ENCODE peak calls at places on chromosomes 13 and 19, in eight cellular contexts. A, H, T, S, O, G, K and L are unnamed samples. For H3K27me3 and H3K9me3, the result is how much of the 10 kb centered on the place peaks cover.

GRCh38 chr13:62551588-62551987 is 1135.9 kb upstream of the PCDH20 start:
- DNase-seq in A (no peak), H (no peak), T (no peak), S (no peak), O (no peak), G (no peak), K (no peak), L (no peak)

GRCh38 chr13:102097708-102098107 is 304.1 kb downstream of the FGF14 start:
- DNase-seq in A (no peak), H (no peak), T (peak), S (no peak), O (no peak), G (no peak), K (no peak), L (no peak)

GRCh38 chr19:32817252-32817912 is 52.2 kb downstream of the SLC7A9 start:
- DNase-seq in A (no peak), H (no peak), T (no peak), S (no peak), O (no peak), G (no peak), K (no peak), L (no peak)

GRCh38 chr19:51726049-51726448 is 2.3 kb upstream of the HAS1 start:
- DNase-seq in A (peak), H (peak), T (peak), S (no peak), O (no peak), G (no peak), K (no peak), L (peak)

GRCh38 chr13:27203854-27204253 is 32.2 kb upstream of the USP12 start:
- DNase-seq in A (no peak), H (no peak), T (no peak), S (no peak), O (no peak), G (peak), K (no peak), L (no peak)

GRCh38 chr19:46731584-46731983 is 14.3 kb upstream of the FKRP start:
- DNase-seq in A (peak), H (peak), T (peak), S (no peak), O (no peak), G (no peak), K (no peak), L (no peak)

GRCh38 chr13:21541271-21541670 is 62.7 kb downstream of the MICU2 start:
- DNase-seq in A (no peak), H (no peak), T (no peak), S (no peak), O (no peak), G (no peak), K (no peak), L (no peak)

GRCh38 chr13:93559718-93560117 is 333.1 kb downstream of the GPC6 start:
- DNase-seq in A (no peak), H (no peak), T (no peak), S (no peak), O (no peak), G (no peak), K (no peak), L (peak)

GRCh38 chr13:24865158-24865557 is 101.2 kb downstream of the RNF17 start:
- DNase-seq in A (no peak), H (no peak), T (no peak), S (no peak), O (no peak), G (no peak), K (no peak), L (no peak)

GRCh38 chr13:114143806-114144605 is 11.6 kb upstream of the RASA3 start:
- DNase-seq in A (peak), H (no peak), T (no peak), S (no peak), O (no peak), G (peak), K (no peak), L (no peak)

GRCh38 chr13:32254416-32254815 is 60.7 kb downstream of the ZAR1L start:
- DNase-seq in A (no peak), H (no peak), T (no peak), S (no peak), O (no peak), G (no peak), K (no peak), L (no peak)

GRCh38 chr19:2453431-2454025 is 3.2 kb downstream of the LMNB2 start:
- DNase-seq in A (no peak), H (peak), T (peak), S (no peak), O (no peak), G (no peak), K (no peak), L (no peak)

GRCh38 chr19:457636-458035 is 3.2 kb downstream of the SHC2 start:
- DNase-seq in A (peak), H (no peak), T (peak), S (no peak), O (no peak), G (no peak), K (no peak), L (no peak)

GRCh38 chr19:38894968-38895367 is 4.5 kb downstream of the SIRT2 start:
- DNase-seq in A (no peak), H (no peak), T (no peak), S (no peak), O (no peak), G (no peak), K (no peak), L (no peak)

GRCh38 chr13:50410921-50411712 is 395.9 kb downstream of the KCNRG start:
- DNase-seq in A (no peak), H (peak), T (peak), S (peak), O (peak), G (no peak), K (peak), L (peak)

GRCh38 chr13:40477623-40478608 is 188.5 kb downstream of the FOXO1 start:
- DNase-seq in A (peak), H (no peak), T (peak), S (peak), O (no peak), G (no peak), K (no peak), L (no peak)

GRCh38 chr13:24511019-24511823 is 1.4 kb downstream of the PARP4 start:
- DNase-seq in A (no peak), H (no peak), T (no peak), S (no peak), O (no peak), G (peak), K (peak), L (peak)

GRCh38 chr19:45076029-45076850 is at the start of gene ZNF296:
- DNase-seq in A (peak), H (peak), T (peak), S (no peak), O (no peak), G (peak), K (peak), L (peak)

GRCh38 chr19:1104452-1105216 is 840 bp downstream of the GPX4 start:
- DNase-seq in A (peak), H (peak), T (peak), S (peak), O (no peak), G (peak), K (peak), L (peak)

GRCh38 chr13:110874508-110874960 is 40.3 kb downstream of the ANKRD10 start:
- DNase-seq in A (peak), H (peak), T (peak), S (peak), O (peak), G (peak), K (peak), L (peak)

GRCh38 chr13:97621631-97622030 is 187.7 kb downstream of the RAP2A start:
- DNase-seq in A (no peak), H (no peak), T (no peak), S (no peak), O (no peak), G (no peak), K (no peak), L (no peak)

GRCh38 chr13:33721719-33722118 is 96.2 kb upstream of the RFC3 start:
- DNase-seq in A (no peak), H (no peak), T (no peak), S (no peak), O (no peak), G (no peak), K (no peak), L (no peak)

GRCh38 chr13:76837811-76838210 is 48.4 kb downstream of the KCTD12 start:
- DNase-seq in A (no peak), H (no peak), T (no peak), S (no peak), O (no peak), G (no peak), K (no peak), L (no peak)

GRCh38 chr19:13017306-13018036 is 22.2 kb downstream of the NFIX start:
- DNase-seq in A (no peak), H (no peak), T (peak), S (no peak), O (no peak), G (no peak), K (no peak), L (peak)

GRCh38 chr19:524062-524674 is 7.4 kb upstream of the CDC34 start:
- DNase-seq in A (peak), H (no peak), T (peak), S (no peak), O (no peak), G (no peak), K (no peak), L (peak)

GRCh38 chr19:37963190-37963947 is 56.4 kb downstream of the SIPA1L3 start:
- DNase-seq in A (no peak), H (no peak), T (no peak), S (no peak), O (no peak), G (no peak), K (no peak), L (peak)

GRCh38 chr19:35513231-35513974 is at the start of gene DMKN:
- DNase-seq in A (no peak), H (no peak), T (no peak), S (no peak), O (no peak), G (no peak), K (no peak), L (no peak)

GRCh38 chr13:98976941-98977340 is 923 bp downstream of the DOCK9 start:
- DNase-seq in A (no peak), H (no peak), T (no peak), S (no peak), O (no peak), G (no peak), K (no peak), L (no peak)

GRCh38 chr19:48330012-48330681 is 4.8 kb downstream of the EMP3 start:
- DNase-seq in A (peak), H (peak), T (peak), S (peak), O (no peak), G (peak), K (peak), L (no peak)

GRCh38 chr19:35805518-35806102 is 7.0 kb downstream of the PRODH2 start:
- DNase-seq in A (no peak), H (no peak), T (no peak), S (no peak), O (no peak), G (no peak), K (no peak), L (no peak)

GRCh38 chr13:44667950-44668349 is 91.8 kb upstream of the TSC22D1 start:
- DNase-seq in A (no peak), H (no peak), T (no peak), S (no peak), O (no peak), G (no peak), K (no peak), L (no peak)

GRCh38 chr13:46295531-46296464 is 84.1 kb downstream of the LRRC63 start:
- DNase-seq in A (no peak), H (peak), T (no peak), S (no peak), O (no peak), G (peak), K (peak), L (peak)

GRCh38 chr19:1321539-1321938 is 35.9 kb downstream of the EFNA2 start:
- DNase-seq in A (no peak), H (no peak), T (no peak), S (no peak), O (no peak), G (no peak), K (no peak), L (no peak)

GRCh38 chr13:111940892-111941291 is 126.1 kb upstream of the SOX1 start:
- DNase-seq in A (no peak), H (no peak), T (no peak), S (no peak), O (no peak), G (no peak), K (no peak), L (no peak)
- H3K27me3 ChIP-seq in A (under half), H (under half), T (under half), S (under half), O (under half), G (under half), K (under half), L (under half)

GRCh38 chr19:15631817-15632216 is 8.9 kb upstream of the CYP4F3 start:
- DNase-seq in A (no peak), H (no peak), T (no peak), S (no peak), O (no peak), G (no peak), K (no peak), L (no peak)

GRCh38 chr19:15635016-15635805 is 5.5 kb upstream of the CYP4F3 start:
- DNase-seq in A (no peak), H (no peak), T (no peak), S (no peak), O (no peak), G (no peak), K (no peak), L (no peak)

GRCh38 chr19:15634105-15634504 is 6.6 kb upstream of the CYP4F3 start:
- DNase-seq in A (no peak), H (no peak), T (no peak), S (no peak), O (no peak), G (no peak), K (no peak), L (no peak)

GRCh38 chr19:15633122-15633521 is 7.6 kb upstream of the CYP4F3 start:
- DNase-seq in A (no peak), H (no peak), T (no peak), S (no peak), O (no peak), G (no peak), K (no peak), L (no peak)

DNA sequence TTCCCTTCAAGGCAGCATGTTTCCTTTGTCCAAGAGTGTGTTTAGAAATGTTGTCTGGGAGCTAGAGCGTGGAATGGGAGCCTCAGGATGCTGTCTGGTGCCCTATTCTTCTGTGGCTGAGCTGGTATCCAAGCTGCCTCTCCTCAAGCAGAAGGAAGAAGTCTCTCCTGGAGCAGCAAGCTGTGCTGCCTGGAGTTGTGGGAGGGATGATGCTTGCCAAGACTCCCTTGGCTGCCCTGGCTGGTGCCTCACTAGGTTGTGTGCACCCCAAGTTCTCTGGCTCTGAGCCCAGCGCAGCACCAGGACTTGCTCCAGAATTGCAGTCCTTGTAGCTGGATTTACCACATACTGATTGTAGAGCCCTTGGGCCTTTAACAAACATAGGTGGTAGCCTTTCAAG is 4.7 kb upstream of the CYP4F3 start:
- DNase-seq in A (no peak), H (no peak), T (no peak), S (no peak), O (no peak), G (no peak), K (no peak), L (no peak)
- H3K9me3 ChIP-seq in A (under half), H (under half), T (under half), S (under half), O (under half), G (under half), K (under half), L (under half)

GRCh38 chr13:94636942-94637578 is 35.4 kb downstream of the GPR180 start:
- DNase-seq in A (no peak), H (no peak), T (no peak), S (no peak), O (no peak), G (no peak), K (no peak), L (no peak)

GRCh38 chr13:94641432-94641941 is 39.8 kb downstream of the GPR180 start:
- DNase-seq in A (no peak), H (no peak), T (no peak), S (no peak), O (no peak), G (no peak), K (no peak), L (no peak)

GRCh38 chr13:94640676-94641075 is 39.0 kb downstream of the GPR180 start:
- DNase-seq in A (no peak), H (no peak), T (no peak), S (no peak), O (no peak), G (no peak), K (no peak), L (no peak)
- H3K4me3 ChIP-seq in A (no peak), H (no peak), T (no peak), S (no peak), O (no peak), G (no peak), K (no peak), L (no peak)

GRCh38 chr19:30046522-30046921 is 104.5 kb downstream of the URI1 start:
- DNase-seq in A (no peak), H (no peak), T (no peak), S (no peak), O (no peak), G (peak), K (no peak), L (no peak)
- H3K27me3 ChIP-seq in A (under half), H (under half), T (under half), S (under half), O (under half), G (under half), K (under half), L (under half)

DNA sequence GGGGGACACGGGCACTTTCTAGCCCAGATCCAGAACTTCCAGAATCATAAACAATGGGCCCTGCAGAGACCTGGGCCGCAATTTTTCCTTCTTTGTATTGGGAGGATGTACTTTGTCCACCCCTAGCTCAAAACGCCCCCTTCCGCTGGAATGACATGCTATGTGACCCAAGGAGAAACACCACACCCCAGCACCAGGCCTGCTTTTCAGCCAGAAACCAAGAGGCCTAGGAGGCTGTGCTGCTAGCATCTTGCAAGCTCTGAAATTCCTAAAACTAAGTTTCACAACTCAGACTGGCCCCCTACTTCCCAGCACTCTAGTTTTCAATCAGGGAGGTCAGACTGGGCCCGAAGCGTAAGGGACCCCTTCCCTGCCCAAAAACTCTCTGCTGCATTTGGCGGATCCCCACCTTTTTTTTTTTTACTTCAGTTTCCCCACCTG is 538 bp downstream of the LSM4 start:
- DNase-seq in A (no peak), H (no peak), T (peak), S (no peak), O (no peak), G (peak), K (peak), L (peak)
- H3K9me3 ChIP-seq in A (under half), H (under half), T (under half), S (under half), O (under half), G (under half), K (under half), L (under half)

GRCh38 chr13:103731959-103732358 is 665.7 kb upstream of the SLC10A2 start:
- DNase-seq in A (no peak), H (no peak), T (no peak), S (no peak), O (no peak), G (no peak), K (no peak), L (no peak)

GRCh38 chr13:103730407-103730806 is 664.2 kb upstream of the SLC10A2 start:
- DNase-seq in A (no peak), H (peak), T (peak), S (no peak), O (no peak), G (no peak), K (no peak), L (no peak)

GRCh38 chr13:103726808-103727207 is 660.6 kb upstream of the SLC10A2 start:
- DNase-seq in A (no peak), H (no peak), T (no peak), S (no peak), O (no peak), G (no peak), K (no peak), L (no peak)
- H3K4me3 ChIP-seq in A (no peak), H (no peak), T (no peak), S (no peak), O (no peak), G (no peak), K (no peak), L (no peak)

DNA sequence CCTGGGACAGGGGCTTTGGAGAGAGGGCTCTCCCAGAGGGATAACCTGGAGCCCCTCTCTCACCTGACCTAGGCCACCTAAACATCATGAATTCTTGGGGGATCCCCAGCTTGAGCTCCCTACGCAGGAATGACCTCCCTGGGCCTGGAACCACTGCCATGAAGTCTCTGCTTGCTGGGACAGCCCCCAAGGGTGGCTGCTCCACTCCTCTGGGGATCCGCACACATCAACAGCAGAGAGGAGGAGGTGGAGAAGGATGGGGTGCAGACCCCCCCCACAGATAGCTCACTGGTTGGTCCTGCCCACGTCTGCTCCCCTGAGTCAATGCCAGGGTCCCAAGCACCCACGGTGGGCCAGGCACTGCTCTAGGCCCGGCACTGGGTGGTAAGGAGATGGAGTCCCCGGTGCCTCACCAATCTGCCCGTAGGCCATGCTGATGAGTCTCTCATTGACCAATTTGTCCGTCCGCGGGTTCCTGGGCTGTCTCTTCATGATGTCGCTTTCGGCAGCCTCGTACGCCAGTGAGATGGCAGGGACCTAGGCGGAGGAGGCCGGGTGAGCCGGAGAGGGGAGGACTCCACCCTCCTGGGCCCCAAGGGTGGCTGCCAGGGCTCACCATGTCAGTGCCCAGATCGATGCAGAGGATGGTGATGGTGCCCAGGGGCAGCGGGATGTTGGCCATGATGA is 10.8 kb upstream of the RABAC1 start:
- DNase-seq in A (no peak), H (no peak), T (no peak), S (no peak), O (no peak), G (no peak), K (no peak), L (no peak)
- H3K27me3 ChIP-seq in A (under half), H (under half), T (under half), S (under half), O (under half), G (under half), K (under half), L (under half)

GRCh38 chr19:36838784-36839324 is 667 bp upstream of the ZNF790 start:
- DNase-seq in A (no peak), H (no peak), T (no peak), S (no peak), O (no peak), G (no peak), K (no peak), L (no peak)
- H3K9me3 ChIP-seq in A (half or more), H (under half), T (under half), S (under half), O (under half), G (under half), K (under half), L (under half)